ENCODE peak calls at places on chromosomes 12 and 14, in eight cellular contexts. V is suprapubic skin; J is CD8-positive, alpha-beta T cell; T is upper lobe of right lung; W is PC-3; Y is bronchial epithelial cell; B is mammary epithelial cell; I is endothelial cell of umbilical vein. U is an unnamed sample. For H3K36me3, the result is how much of the 10 kb centered on the place peaks cover.

GRCh38 chr12:77940011-77940423 is 109.3 kb downstream of the NAV3 start:
- DNase-seq in V (no peak), J (no peak), T (no peak), W (peak), Y (peak), B (peak), I (peak), U (no peak)

GRCh38 chr12:32107376-32108267 is 975 bp downstream of the BICD1 start:
- DNase-seq in V (no peak), J (peak), T (no peak), W (peak), Y (peak), B (peak), I (peak), U (no peak)

GRCh38 chr12:1405619-1406018 is 188.8 kb downstream of the FBXL14 start:
- DNase-seq in V (no peak), J (no peak), T (no peak), W (no peak), Y (no peak), B (no peak), I (no peak), U (no peak)

GRCh38 chr12:10241781-10242180 is 29.1 kb downstream of the GABARAPL1 start:
- DNase-seq in V (no peak), J (no peak), T (no peak), W (no peak), Y (no peak), B (no peak), I (no peak), U (no peak)

GRCh38 chr12:34291426-34291901 is 269.2 kb downstream of the ALG10 start:
- DNase-seq in V (peak), J (no peak), T (no peak), W (no peak), Y (no peak), B (no peak), I (no peak), U (no peak)

GRCh38 chr12:104177663-104178501 is 37.7 kb upstream of the TXNRD1 start:
- DNase-seq in V (peak), J (no peak), T (peak), W (peak), Y (peak), B (peak), I (peak), U (peak)

GRCh38 chr14:76977793-76978730 is 50.4 kb downstream of the IRF2BPL start:
- DNase-seq in V (peak), J (peak), T (peak), W (no peak), Y (peak), B (no peak), I (no peak), U (peak)

GRCh38 chr12:10721654-10722501 is 1.2 kb downstream of the YBX3 start:
- DNase-seq in V (peak), J (peak), T (peak), W (peak), Y (peak), B (peak), I (peak), U (peak)

GRCh38 chr12:26810330-26810729 is 22.7 kb downstream of the ITPR2 start:
- DNase-seq in V (no peak), J (no peak), T (no peak), W (no peak), Y (peak), B (peak), I (peak), U (peak)

GRCh38 chr12:6647083-6647604 is at the start of gene ACRBP:
- DNase-seq in V (no peak), J (no peak), T (peak), W (no peak), Y (peak), B (no peak), I (peak), U (peak)

GRCh38 chr12:34287437-34287836 is 265.1 kb downstream of the ALG10 start:
- DNase-seq in V (peak), J (no peak), T (no peak), W (no peak), Y (no peak), B (no peak), I (no peak), U (no peak)

GRCh38 chr12:125140239-125140917 is 75.1 kb downstream of the AACS start:
- DNase-seq in V (no peak), J (no peak), T (no peak), W (peak), Y (no peak), B (no peak), I (no peak), U (no peak)

GRCh38 chr12:94874086-94874985 is 129.2 kb downstream of the NDUFA12 start:
- DNase-seq in V (no peak), J (no peak), T (no peak), W (no peak), Y (no peak), B (no peak), I (no peak), U (no peak)

GRCh38 chr14:93911975-93912374 is 15.2 kb upstream of the FAM181A start:
- DNase-seq in V (no peak), J (no peak), T (no peak), W (no peak), Y (no peak), B (no peak), I (no peak), U (no peak)

GRCh38 chr14:50083467-50084337 is 32.7 kb downstream of the VCPKMT start:
- DNase-seq in V (no peak), J (peak), T (peak), W (no peak), Y (no peak), B (peak), I (no peak), U (no peak)

GRCh38 chr14:61489002-61489401 is 167.6 kb downstream of the PRKCH start:
- DNase-seq in V (no peak), J (no peak), T (no peak), W (no peak), Y (no peak), B (no peak), I (no peak), U (no peak)

GRCh38 chr14:48914382-48914781 is 671.8 kb downstream of the RPS29 start:
- DNase-seq in V (no peak), J (no peak), T (no peak), W (no peak), Y (no peak), B (no peak), I (no peak), U (no peak)

GRCh38 chr12:1619599-1619998 is 9.4 kb upstream of the WNT5B start:
- DNase-seq in V (no peak), J (no peak), T (peak), W (no peak), Y (no peak), B (no peak), I (peak), U (peak)

GRCh38 chr12:130162267-130162666 is at the start of gene FZD10:
- DNase-seq in V (no peak), J (no peak), T (peak), W (no peak), Y (peak), B (no peak), I (no peak), U (no peak)

GRCh38 chr12:112374166-112374740 is 8.0 kb downstream of the HECTD4 start:
- DNase-seq in V (no peak), J (no peak), T (no peak), W (no peak), Y (no peak), B (no peak), I (no peak), U (no peak)

GRCh38 chr14:68405959-68406358 is 386.9 kb downstream of the ZFP36L1 start:
- DNase-seq in V (no peak), J (no peak), T (no peak), W (peak), Y (peak), B (peak), I (no peak), U (no peak)

GRCh38 chr12:88893801-88894200 is 313.5 kb upstream of the KITLG start:
- DNase-seq in V (no peak), J (no peak), T (no peak), W (no peak), Y (no peak), B (no peak), I (no peak), U (no peak)

GRCh38 chr12:58529114-58529665 is 391.1 kb downstream of the LRIG3 start:
- DNase-seq in V (no peak), J (no peak), T (no peak), W (peak), Y (peak), B (peak), I (peak), U (no peak)

DNA sequence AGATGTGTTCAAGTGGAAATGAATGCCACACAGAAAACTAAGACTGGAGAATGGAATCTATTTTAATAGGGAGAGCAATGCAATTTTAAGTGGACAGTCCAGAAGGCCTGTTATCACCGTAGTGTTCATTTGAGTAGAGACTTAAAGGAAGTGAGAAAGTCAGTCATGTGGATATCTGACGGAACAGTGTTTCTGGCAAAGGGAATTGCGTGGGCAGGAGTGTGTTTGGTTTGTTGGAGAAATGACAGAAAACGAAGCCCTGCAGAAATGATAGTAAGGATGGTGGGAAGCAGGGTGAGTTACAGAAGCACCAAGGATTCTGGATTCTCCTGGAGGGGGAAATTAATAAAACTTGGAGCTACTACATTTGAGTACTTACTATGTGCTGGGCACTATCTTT is 776.6 kb downstream of the MED13L start:
- DNase-seq in V (no peak), J (no peak), T (no peak), W (no peak), Y (no peak), B (no peak), I (no peak), U (no peak)
- TF ChIP-seq CTCF in V (no peak), J (no peak), T (no peak), W (no peak), Y (no peak), B (no peak), I (no peak), U (no peak)

GRCh38 chr14:104182857-104183425 is 44.6 kb downstream of the KIF26A start:
- DNase-seq in V (no peak), J (no peak), T (no peak), W (no peak), Y (no peak), B (no peak), I (no peak), U (peak)
- H3K36me3 ChIP-seq in V (under half), J (under half), T (under half), W (under half), Y (under half), B (under half), I (under half), U (under half)

DNA sequence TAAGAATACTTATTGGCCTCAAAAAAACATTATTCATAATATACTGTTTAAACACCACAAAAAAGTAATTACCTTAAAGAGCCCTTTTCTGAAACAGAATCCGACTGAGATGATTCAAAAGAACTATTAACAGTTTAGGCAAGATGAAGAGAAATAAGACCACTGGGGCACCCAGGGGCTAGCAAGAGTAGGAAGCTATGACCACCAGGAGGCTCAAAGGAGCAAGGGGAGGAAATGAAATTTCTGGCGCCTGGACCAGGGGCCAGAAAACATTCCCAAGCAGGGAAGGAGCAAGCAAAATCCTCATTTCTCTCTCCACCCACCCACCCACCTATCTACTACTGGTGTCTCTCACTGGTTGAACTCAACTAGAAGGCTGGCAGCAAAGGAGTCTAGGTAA is 6.3 kb upstream of the DCAF4 start:
- DNase-seq in V (no peak), J (no peak), T (no peak), W (no peak), Y (no peak), B (no peak), I (no peak), U (no peak)
- TF ChIP-seq CTCF in V (no peak), J (no peak), T (no peak), W (peak), Y (no peak), B (no peak), I (peak), U (no peak)

GRCh38 chr12:92974759-92975158 is 45.7 kb upstream of the EEA1 start:
- DNase-seq in V (no peak), J (no peak), T (no peak), W (no peak), Y (no peak), B (no peak), I (no peak), U (no peak)
- H3K36me3 ChIP-seq in V (under half), J (under half), T (under half), W (under half), Y (under half), B (under half), I (under half), U (under half)

U was measured in left lung.